ENCODE peak calls at places on chromosomes 7 and 10, in five cellular contexts. C is neural crest cell, I is RPMI7951, V is NCI-H1092 treated with DMSO at 0.1 percent for 48 hours, D is AG04449. L is an unnamed sample.

GRCh38 chr7:28328161-28328560 is 84.2 kb upstream of the CREB5 start:
- DNase-seq in C (no peak), I (no peak), V (no peak), D (no peak), L (peak)

GRCh38 chr10:63722537-63722936 is 201.3 kb downstream of the REEP3 start:
- DNase-seq in C (no peak), I (peak), V (no peak), D (peak), L (no peak)

GRCh38 chr10:132907901-132908620 is 34.3 kb downstream of the CFAP46 start:
- DNase-seq in C (no peak), I (no peak), V (no peak), D (no peak), L (no peak)

GRCh38 chr10:61898435-61898778 is 3.1 kb upstream of the ARID5B start:
- DNase-seq in C (no peak), I (no peak), V (peak), D (no peak), L (peak)

GRCh38 chr7:44664756-44665461 is 58.5 kb downstream of the OGDH start:
- DNase-seq in C (no peak), I (no peak), V (no peak), D (no peak), L (no peak)

GRCh38 chr7:37445064-37445723 is 3.5 kb downstream of the ELMO1 start:
- DNase-seq in C (no peak), I (no peak), V (no peak), D (no peak), L (no peak)

GRCh38 chr7:76386691-76387260 is 22.7 kb downstream of the SSC4D start:
- DNase-seq in C (no peak), I (peak), V (no peak), D (no peak), L (no peak)

GRCh38 chr7:128929201-128929808 is 8.4 kb upstream of the IRF5 start:
- DNase-seq in C (no peak), I (no peak), V (no peak), D (no peak), L (no peak)

GRCh38 chr7:129557686-129558481 is 53.6 kb upstream of the NRF1 start:
- DNase-seq in C (no peak), I (no peak), V (no peak), D (no peak), L (peak)

GRCh38 chr10:72108811-72109618 is 20.7 kb upstream of the SPOCK2 start:
- DNase-seq in C (no peak), I (no peak), V (no peak), D (no peak), L (no peak)

GRCh38 chr10:43404675-43405221 is 4.2 kb downstream of the HNRNPF start:
- DNase-seq in C (no peak), I (no peak), V (no peak), D (no peak), L (no peak)

GRCh38 chr10:30348378-30348776 is 701 bp downstream of the MTPAP start:
- DNase-seq in C (no peak), I (no peak), V (no peak), D (no peak), L (no peak)

GRCh38 chr10:54402576-54402975 is 398.5 kb downstream of the PCDH15 start:
- DNase-seq in C (no peak), I (no peak), V (peak), D (no peak), L (no peak)

GRCh38 chr10:49309691-49310371 is 10.9 kb downstream of the C10orf71 start:
- DNase-seq in C (no peak), I (no peak), V (no peak), D (no peak), L (no peak)

GRCh38 chr10:104246981-104247380 is 7.7 kb upstream of the GSTO1 start:
- DNase-seq in C (no peak), I (peak), V (no peak), D (no peak), L (no peak)

GRCh38 chr7:27148776-27149641 is 1.4 kb upstream of the HOXA6 start:
- DNase-seq in C (no peak), I (peak), V (no peak), D (no peak), L (no peak)

GRCh38 chr7:22980422-22980821 is 33.5 kb downstream of the HYCC1 start:
- DNase-seq in C (no peak), I (peak), V (no peak), D (peak), L (no peak)

GRCh38 chr10:113665806-113666354 is 2.0 kb upstream of the NRAP start:
- DNase-seq in C (no peak), I (peak), V (no peak), D (peak), L (no peak)

GRCh38 chr7:143390773-143391114 is 9.6 kb downstream of the ZYX start:
- DNase-seq in C (no peak), I (no peak), V (no peak), D (no peak), L (no peak)

GRCh38 chr7:140607441-140607989 is 33.1 kb downstream of the DENND2A start:
- DNase-seq in C (no peak), I (peak), V (no peak), D (no peak), L (no peak)

GRCh38 chr10:112766636-112767035 is 183.4 kb upstream of the TCF7L2 start:
- DNase-seq in C (no peak), I (no peak), V (no peak), D (no peak), L (no peak)

GRCh38 chr7:47142169-47142866 is 439.6 kb downstream of the TNS3 start:
- DNase-seq in C (no peak), I (no peak), V (no peak), D (no peak), L (no peak)

GRCh38 chr10:102405108-102405561 is 9.6 kb downstream of the NFKB2 start:
- DNase-seq in C (no peak), I (no peak), V (no peak), D (no peak), L (no peak)

GRCh38 chr7:31017036-31017747 is 34.9 kb upstream of the ADCYAP1R1 start:
- DNase-seq in C (no peak), I (no peak), V (no peak), D (no peak), L (no peak)